ENCODE peak calls at places on chromosomes 6 and 20, in seven cellular contexts. E, R, Y, S, L, W and T are unnamed samples.
A peak's percentile ranks its signal among the peaks of the same experiment; 100 is the strongest.

GRCh38 chr6:44002591-44003344 is 124.5 kb downstream of the MRPL14 start:
- DNase-seq in E (peak; percentile 58), R (peak; percentile 63), Y (peak; percentile 73), S (peak; percentile 62), L (peak; percentile 57), W (peak; percentile 78), T (no peak)

GRCh38 chr20:62887147-62887859 is 25.7 kb upstream of the TCFL5 start:
- DNase-seq in E (no peak), R (peak; percentile 67), Y (no peak), S (peak; percentile 83), L (peak; percentile 65), W (no peak), T (peak; percentile 93)

GRCh38 chr6:168884646-168885086 is 369.0 kb downstream of the THBS2 start:
- DNase-seq in E (peak; percentile 50), R (peak; percentile 80), Y (no peak), S (peak; percentile 61), L (peak; percentile 88), W (peak; percentile 25), T (peak; percentile 78)

GRCh38 chr6:38349795-38350194 is 289.9 kb downstream of the BTBD9 start:
- DNase-seq in E (no peak), R (no peak), Y (no peak), S (no peak), L (no peak), W (no peak), T (no peak)

GRCh38 chr6:120735641-120736040 is 598.6 kb downstream of the TBC1D32 start:
- DNase-seq in E (no peak), R (no peak), Y (no peak), S (no peak), L (no peak), W (no peak), T (no peak)

GRCh38 chr6:101539510-101540245 is 146.2 kb downstream of the GRIK2 start:
- DNase-seq in E (no peak), R (no peak), Y (no peak), S (no peak), L (no peak), W (no peak), T (no peak)

GRCh38 chr6:17167327-17167979 is 65.6 kb downstream of the STMND1 start:
- DNase-seq in E (peak; percentile 56), R (peak; percentile 53), Y (no peak), S (peak; percentile 15), L (no peak), W (peak; percentile 81), T (peak; percentile 33)

GRCh38 chr20:59611286-59611685 is 6.9 kb downstream of the PHACTR3 start:
- DNase-seq in E (peak; percentile 16), R (no peak), Y (no peak), S (peak; percentile 21), L (no peak), W (no peak), T (no peak)

GRCh38 chr6:126904176-126904575 is 214.3 kb upstream of the RSPO3 start:
- DNase-seq in E (no peak), R (no peak), Y (no peak), S (no peak), L (no peak), W (no peak), T (no peak)

GRCh38 chr6:128005009-128005408 is 104.2 kb upstream of the THEMIS start:
- DNase-seq in E (no peak), R (no peak), Y (no peak), S (no peak), L (no peak), W (no peak), T (no peak)

GRCh38 chr6:102438181-102438580 is 1044.7 kb downstream of the GRIK2 start:
- DNase-seq in E (no peak), R (no peak), Y (no peak), S (no peak), L (no peak), W (no peak), T (no peak)

GRCh38 chr6:39301606-39302005 is 12.6 kb downstream of the KCNK17 start:
- DNase-seq in E (no peak), R (no peak), Y (no peak), S (no peak), L (no peak), W (no peak), T (peak; percentile 41)

GRCh38 chr6:3061501-3061941 is 6.8 kb upstream of the RIPK1 start:
- DNase-seq in E (no peak), R (no peak), Y (no peak), S (no peak), L (no peak), W (no peak), T (peak; percentile 29)

GRCh38 chr20:25285856-25286798 is 38.2 kb downstream of the PYGB start:
- DNase-seq in E (peak; percentile 4), R (peak; percentile 17), Y (peak; percentile 54), S (peak; percentile 12), L (peak; percentile 26), W (peak; percentile 9), T (no peak)

GRCh38 chr6:163579111-163579879 is 164.8 kb downstream of the QKI start:
- DNase-seq in E (no peak), R (no peak), Y (no peak), S (no peak), L (no peak), W (peak; percentile 79), T (no peak)
- TF ChIP-seq POLR2A in E (no peak), R (no peak), Y (no peak), S (no peak), L (no peak), W (peak; percentile 46), T (no peak)

GRCh38 chr6:20534295-20534897 is at the start of gene CDKAL1:
- DNase-seq in E (peak; percentile 90), R (peak; percentile 92), Y (peak; percentile 95), S (peak; percentile 89), L (peak; percentile 91), W (peak; percentile 86), T (peak; percentile 36)
- TF ChIP-seq POLR2A in E (peak; percentile 30), R (no peak), Y (no peak), S (no peak), L (peak; percentile 48), W (peak; percentile 31), T (peak; percentile 63)

DNA sequence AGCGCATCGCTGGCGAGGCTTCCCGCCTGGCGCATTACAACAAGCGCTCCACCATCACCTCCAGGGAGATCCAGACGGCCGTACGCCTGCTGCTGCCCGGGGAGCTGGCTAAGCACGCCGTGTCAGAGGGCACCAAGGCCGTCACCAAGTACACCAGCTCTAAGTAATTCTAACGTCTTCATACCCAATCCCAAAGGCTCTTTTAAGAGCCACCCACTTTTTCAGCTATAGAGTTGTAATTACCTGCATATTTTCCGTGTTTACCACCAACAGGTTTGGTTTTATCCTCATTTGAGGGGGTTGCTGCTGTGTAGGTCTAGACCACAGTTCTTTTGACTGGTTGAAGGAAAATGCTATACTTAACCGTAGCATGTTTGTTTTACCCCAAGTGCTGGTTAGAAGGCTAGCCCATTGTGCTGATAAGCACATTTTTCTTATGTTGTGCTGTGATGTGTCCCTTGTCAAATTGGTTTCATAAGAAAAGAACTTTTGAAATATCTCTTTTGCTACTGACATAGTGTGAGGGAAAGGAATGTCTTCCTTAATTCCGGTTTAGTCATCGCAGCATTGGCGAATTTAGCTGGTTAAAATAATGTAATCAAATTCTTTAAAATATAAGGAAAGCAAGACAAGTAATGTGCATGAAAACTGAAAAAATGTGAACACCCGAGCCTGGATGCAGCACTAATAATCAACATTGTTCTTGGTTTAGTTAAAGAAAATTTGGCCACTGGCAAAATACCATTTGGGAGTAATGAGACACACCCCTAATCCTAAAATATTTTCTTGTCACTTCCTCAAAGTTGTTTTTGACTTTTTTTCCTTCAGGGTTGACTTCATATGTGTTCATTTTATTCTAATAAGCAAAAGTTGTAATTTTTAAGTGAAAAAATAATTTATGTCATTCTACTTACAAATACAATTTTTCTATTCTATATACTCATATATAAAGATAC is 112.8 kb downstream of the HFE start:
- DNase-seq in E (no peak), R (no peak), Y (no peak), S (no peak), L (no peak), W (no peak), T (no peak)
- TF ChIP-seq POLR2A in E (no peak), R (no peak), Y (no peak), S (no peak), L (no peak), W (no peak), T (no peak)

DNA sequence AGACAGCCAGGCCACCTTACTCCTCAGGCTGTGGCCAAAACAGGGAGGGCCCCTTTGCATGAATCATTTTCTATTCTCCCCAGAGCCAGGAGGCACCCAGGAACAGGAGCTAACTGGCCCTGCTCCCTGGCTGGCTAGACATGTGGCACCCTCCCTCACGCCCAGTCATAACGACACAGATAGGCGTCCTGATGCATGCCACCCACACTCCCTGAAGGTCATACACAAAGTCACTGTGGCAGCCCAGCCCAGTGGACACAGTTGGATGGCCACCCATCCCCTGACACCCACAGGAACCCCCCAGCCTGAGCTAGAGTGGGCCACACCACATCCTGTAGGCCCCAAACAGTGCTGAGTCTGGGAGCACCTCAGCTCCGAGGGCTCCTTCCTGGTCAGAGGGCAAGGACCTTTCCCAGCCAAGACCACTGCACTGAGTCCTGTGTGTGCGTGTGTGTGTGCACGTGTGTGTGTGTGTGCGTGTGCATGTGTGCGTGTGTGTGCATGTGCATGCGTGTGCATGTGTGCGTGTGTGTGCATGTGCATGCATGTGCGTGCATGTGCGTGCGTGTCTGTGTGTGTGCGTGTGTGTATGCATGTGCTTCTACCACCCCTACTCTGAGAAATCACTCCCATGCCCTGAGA is 21.6 kb downstream of the TFEB start:
- DNase-seq in E (peak; percentile 67), R (peak; percentile 62), Y (no peak), S (no peak), L (no peak), W (peak; percentile 96), T (no peak)
- TF ChIP-seq POLR2A in E (no peak), R (no peak), Y (no peak), S (no peak), L (no peak), W (no peak), T (peak; percentile 5)

GRCh38 chr20:35724321-35725230 is 17.5 kb downstream of the RBM39 start:
- DNase-seq in E (no peak), R (no peak), Y (no peak), S (no peak), L (no peak), W (no peak), T (no peak)
- TF ChIP-seq POLR2A in E (no peak), R (no peak), Y (no peak), S (no peak), L (no peak), W (no peak), T (no peak)

GRCh38 chr20:39049684-39050554 is 87.8 kb downstream of the DHX35 start:
- DNase-seq in E (peak; percentile 71), R (peak; percentile 75), Y (peak; percentile 84), S (peak; percentile 75), L (peak; percentile 84), W (peak; percentile 32), T (peak; percentile 81)
- TF ChIP-seq POLR2A in E (no peak), R (no peak), Y (no peak), S (no peak), L (no peak), W (no peak), T (peak; percentile 15)

GRCh38 chr6:156687875-156688549 is 89.2 kb upstream of the ARID1B start:
- DNase-seq in E (peak; percentile 9), R (peak; percentile 29), Y (no peak), S (peak; percentile 32), L (no peak), W (peak; percentile 14), T (peak; percentile 18)
- TF ChIP-seq POLR2A in E (no peak), R (no peak), Y (no peak), S (no peak), L (no peak), W (no peak), T (no peak)